ENCODE peak calls at places on chromosomes 12 and 14, in six cellular contexts. L, G, C, F, H and X are unnamed samples.

GRCh38 chr12:57454566-57455373 is at the start of gene INHBE:
- DNase-seq in L (no peak), G (no peak), C (peak), F (peak), H (no peak), X (no peak)

GRCh38 chr12:13102481-13103195 is 829 bp downstream of the GSG1 start:
- DNase-seq in L (no peak), G (no peak), C (peak), F (no peak), H (no peak), X (no peak)

GRCh38 chr14:23550827-23551265 is 719 bp downstream of the ZFHX2 start:
- DNase-seq in L (no peak), G (no peak), C (no peak), F (no peak), H (no peak), X (no peak)

GRCh38 chr14:103185051-103186027 is 62.1 kb downstream of the TNFAIP2 start:
- DNase-seq in L (no peak), G (no peak), C (peak), F (peak), H (no peak), X (no peak)

GRCh38 chr12:11771356-11771755 is 121.9 kb downstream of the ETV6 start:
- DNase-seq in L (no peak), G (peak), C (peak), F (no peak), H (no peak), X (no peak)

GRCh38 chr14:49940805-49941421 is 48.0 kb downstream of the ARF6 start:
- DNase-seq in L (no peak), G (peak), C (peak), F (no peak), H (no peak), X (no peak)

GRCh38 chr12:80936642-80937390 is 918 bp downstream of the LIN7A start:
- DNase-seq in L (peak), G (no peak), C (peak), F (peak), H (no peak), X (no peak)

GRCh38 chr12:480831-481230 is 21.1 kb downstream of the B4GALNT3 start:
- DNase-seq in L (no peak), G (no peak), C (peak), F (no peak), H (no peak), X (no peak)

GRCh38 chr14:105532735-105533141 is 6.4 kb downstream of the TMEM121 start:
- DNase-seq in L (no peak), G (no peak), C (peak), F (no peak), H (no peak), X (no peak)

GRCh38 chr14:100653409-100653808 is 66.2 kb upstream of the BEGAIN start:
- DNase-seq in L (no peak), G (peak), C (no peak), F (no peak), H (peak), X (peak)

GRCh38 chr12:94872671-94873367 is 130.7 kb downstream of the NDUFA12 start:
- DNase-seq in L (no peak), G (no peak), C (no peak), F (no peak), H (no peak), X (no peak)

GRCh38 chr12:131487379-131488129 is 223.3 kb upstream of the SFSWAP start:
- DNase-seq in L (no peak), G (no peak), C (no peak), F (no peak), H (no peak), X (no peak)

GRCh38 chr14:74954232-74954946 is 1.0 kb downstream of the PGF start:
- DNase-seq in L (no peak), G (no peak), C (no peak), F (peak), H (no peak), X (no peak)

GRCh38 chr14:54676822-54677708 is 110.1 kb downstream of the SAMD4A start:
- DNase-seq in L (no peak), G (no peak), C (peak), F (no peak), H (no peak), X (no peak)